ENCODE peak calls at places on chromosomes 5 and 9, in five cellular contexts. O is gastrocnemius medialis, Q is skeletal muscle cell, R is GM12865, X is transverse colon. L is an unnamed sample.

GRCh38 chr9:123645762-123646161 is 284.2 kb downstream of the DENND1A start:
- DNase-seq in R (no peak), O (no peak), X (no peak), Q (no peak), L (no peak)

GRCh38 chr5:58406394-58406793 is 53.5 kb downstream of the PLK2 start:
- DNase-seq in O (no peak), Q (no peak), R (no peak), X (no peak), L (no peak)

GRCh38 chr9:37503736-37504135 is 18.0 kb downstream of the POLR1E start:
- DNase-seq in R (peak; percentile 29), X (peak; percentile 13), O (no peak), Q (no peak), L (no peak)

GRCh38 chr5:154278908-154279307 is 88.4 kb downstream of the GALNT10 start:
- DNase-seq in X (no peak), R (peak; percentile 65), O (no peak), Q (no peak), L (no peak)

GRCh38 chr9:130328349-130328801 is 62.8 kb downstream of the HMCN2 start:
- DNase-seq in R (no peak), X (peak; percentile 56), O (peak; percentile 48), Q (peak; percentile 67), L (no peak)

GRCh38 chr9:34522091-34522887 is 501 bp downstream of the ENHO start:
- DNase-seq in R (no peak), X (no peak), Q (no peak), O (no peak), L (no peak)

GRCh38 chr9:130172858-130173461 is 756 bp downstream of the NCS1 start:
- DNase-seq in R (no peak), O (no peak), Q (no peak), X (no peak), L (peak; percentile 60)

GRCh38 chr9:136808781-136809158 is 1.0 kb downstream of the RABL6 start:
- DNase-seq in O (no peak), Q (no peak), X (no peak), R (no peak), L (no peak)

GRCh38 chr5:154174091-154174490 is 16.4 kb upstream of the GALNT10 start:
- DNase-seq in O (no peak), R (no peak), Q (no peak), X (no peak), L (no peak)

GRCh38 chr5:94218374-94218773 is 400.0 kb downstream of the KIAA0825 start:
- DNase-seq in O (no peak), R (no peak), Q (peak; percentile 35), X (no peak), L (peak; percentile 18)

GRCh38 chr5:61919920-61920319 is 386.1 kb upstream of the KIF2A start:
- DNase-seq in Q (no peak), R (no peak), O (no peak), X (no peak), L (no peak)

GRCh38 chr9:77218612-77219011 is 41.3 kb downstream of the VPS13A start:
- DNase-seq in R (no peak), O (no peak), Q (peak; percentile 64), X (no peak), L (peak; percentile 14)

GRCh38 chr9:880725-881124 is 39.2 kb downstream of the DMRT1 start:
- DNase-seq in X (no peak), O (no peak), R (peak; percentile 65), Q (no peak), L (no peak)

GRCh38 chr9:38160613-38161215 is 91.7 kb upstream of the SHB start:
- DNase-seq in X (peak; percentile 74), R (peak; percentile 81), O (peak; percentile 19), Q (no peak), L (peak; percentile 35)

GRCh38 chr5:84688566-84688965 is 303.9 kb upstream of the EDIL3 start:
- DNase-seq in Q (peak; percentile 72), O (no peak), X (no peak), R (no peak), L (peak; percentile 78)

GRCh38 chr5:60410427-60410826 is 289.5 kb downstream of the DEPDC1B start:
- DNase-seq in X (no peak), R (peak; percentile 2), O (no peak), Q (no peak), L (no peak)

GRCh38 chr9:99140685-99141314 is 35.9 kb downstream of the TGFBR1 start:
- DNase-seq in X (peak; percentile 29), O (peak; percentile 19), Q (no peak), R (peak; percentile 71), L (no peak)

GRCh38 chr9:133225171-133226011 is 16.3 kb upstream of the OBP2B start:
- DNase-seq in Q (no peak), R (no peak), O (no peak), X (no peak), L (no peak)

GRCh38 chr9:113583511-113584470 is 120.3 kb downstream of the RGS3 start:
- DNase-seq in Q (no peak), O (no peak), R (no peak), X (no peak), L (no peak)

GRCh38 chr9:123669355-123669754 is 260.6 kb downstream of the DENND1A start:
- DNase-seq in Q (no peak), R (no peak), O (no peak), X (no peak), L (no peak)

GRCh38 chr9:116404228-116404627 is 250.6 kb downstream of the PAPPA start:
- DNase-seq in X (no peak), Q (no peak), R (no peak), O (no peak), L (no peak)

GRCh38 chr9:116405321-116405720 is 251.7 kb downstream of the PAPPA start:
- DNase-seq in O (no peak), Q (no peak), R (no peak), X (no peak), L (no peak)

GRCh38 chr9:116409124-116409523 is 255.5 kb downstream of the PAPPA start:
- DNase-seq in R (no peak), Q (no peak), O (no peak), X (no peak), L (no peak)

GRCh38 chr9:116403171-116403570 is 249.6 kb downstream of the PAPPA start:
- DNase-seq in Q (no peak), O (no peak), X (no peak), R (no peak), L (no peak)
- H3K4me3 ChIP-seq in Q (no peak overlapping the region), O (no peak overlapping the region), X (no peak overlapping the region), R (no peak overlapping the region), L (no peak overlapping the region)

GRCh38 chr5:141001466-141001853 is 35.2 kb downstream of the PCDHAC2 start:
- DNase-seq in X (no peak), Q (no peak), R (no peak), O (no peak), L (no peak)
- H3K4me3 ChIP-seq in X (no peak overlapping the region), Q (no peak overlapping the region), R (no peak overlapping the region), O (no peak overlapping the region), L (peak overlapping the region; percentile 12)

DNA sequence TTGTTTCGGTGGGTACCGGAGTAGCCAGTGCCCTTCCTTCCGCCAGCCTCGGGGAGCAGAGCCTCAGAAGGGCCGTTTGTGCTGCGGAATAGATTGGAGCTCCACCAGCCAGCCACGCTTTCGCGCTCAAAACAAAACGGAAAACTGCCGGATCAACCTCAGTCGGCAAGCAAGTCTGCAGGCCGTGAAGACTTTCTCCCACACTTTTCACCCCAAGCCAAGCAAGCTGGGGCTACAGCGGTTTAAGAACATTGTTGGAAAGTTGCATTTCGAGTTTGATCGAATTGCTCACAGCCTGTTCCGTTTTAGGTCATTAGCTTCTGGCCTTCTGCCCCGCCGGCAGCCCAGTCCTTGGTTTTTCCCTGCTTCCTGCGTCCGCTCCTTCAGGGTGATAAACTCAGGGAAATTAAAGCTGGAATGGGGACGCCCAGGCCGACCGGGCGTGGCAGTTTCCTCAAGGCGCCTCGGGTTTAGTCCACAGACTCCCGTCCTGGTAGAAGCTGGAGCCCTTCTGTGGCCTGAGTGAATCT is 828 bp upstream of the CCNO start:
- DNase-seq in R (no peak), X (peak; percentile 83), Q (no peak), O (no peak), L (peak; percentile 47)
- H3K4me3 ChIP-seq in R (peak overlapping the region; percentile 57), X (no peak overlapping the region), Q (peak overlapping the region; percentile 52), O (peak overlapping the region; percentile 61), L (peak overlapping the region; percentile 62)

GRCh38 chr5:41511241-41511640 is 840 bp upstream of the PLCXD3 start:
- DNase-seq in O (no peak), Q (no peak), X (no peak), R (no peak), L (no peak)

GRCh38 chr5:41508696-41509398 is 1.6 kb downstream of the PLCXD3 start:
- DNase-seq in Q (no peak), X (no peak), R (no peak), O (no peak), L (no peak)

GRCh38 chr5:41509399-41510175 is 814 bp downstream of the PLCXD3 start:
- DNase-seq in R (no peak), X (no peak), O (no peak), Q (no peak), L (no peak)

GRCh38 chr5:41508186-41508585 is 2.2 kb downstream of the PLCXD3 start:
- DNase-seq in O (no peak), R (no peak), Q (no peak), X (no peak), L (no peak)

DNA sequence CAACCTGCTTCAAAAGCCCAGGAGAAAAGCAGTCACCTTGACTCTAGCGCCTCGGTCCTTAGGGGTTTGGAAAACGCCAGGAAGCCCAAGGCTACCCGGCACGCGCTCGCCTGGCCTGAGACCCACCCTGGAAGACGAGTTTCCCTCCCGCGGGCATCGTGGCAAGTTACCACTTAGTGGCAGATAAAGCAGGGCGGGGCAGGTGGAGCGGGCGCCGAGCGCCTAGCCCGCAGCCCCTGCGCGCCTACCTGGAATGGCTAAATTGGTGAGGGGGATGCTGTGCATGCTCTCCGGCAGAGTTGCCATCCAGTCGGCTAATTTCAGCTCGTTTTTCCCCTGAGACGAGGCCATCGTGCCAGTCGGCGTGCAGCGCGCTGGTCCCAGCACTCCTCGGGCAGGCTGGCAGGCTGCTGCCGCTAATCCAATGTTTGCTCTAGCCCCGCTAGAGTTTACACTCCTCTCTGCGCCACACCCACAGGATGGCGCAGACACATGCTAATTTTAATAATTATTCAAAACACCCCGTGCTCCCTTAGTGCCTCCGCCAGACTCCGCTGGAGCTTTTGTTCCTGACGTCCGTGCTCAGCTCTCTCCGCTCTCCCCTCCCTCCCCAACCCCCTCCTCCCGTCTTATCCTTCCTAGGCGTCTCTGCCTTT is at the start of gene PLCXD3:
- DNase-seq in X (no peak), Q (no peak), O (no peak), R (no peak), L (peak; percentile 14)
- H3K4me3 ChIP-seq in X (no peak within 1 kb of the TSS), Q (peak within 1 kb of the TSS; percentile 29), O (peak within 1 kb of the TSS; percentile 44), R (no peak within 1 kb of the TSS), L (peak within 1 kb of the TSS; percentile 23)

GRCh38 chr9:110672873-110673508 is 4.4 kb downstream of the MUSK start:
- DNase-seq in X (no peak), R (no peak), O (no peak), Q (no peak), L (no peak)

GRCh38 chr9:110671849-110672248 is 3.3 kb downstream of the MUSK start:
- DNase-seq in R (no peak), O (no peak), Q (no peak), X (no peak), L (no peak)

GRCh38 chr9:110668528-110669167 is at the start of gene MUSK:
- DNase-seq in X (no peak), O (no peak), Q (no peak), R (no peak), L (no peak)

GRCh38 chr9:110669439-110669838 is 848 bp downstream of the MUSK start:
- DNase-seq in X (no peak), O (no peak), Q (no peak), R (peak; percentile 45), L (no peak)
- H3K4me3 ChIP-seq in X (no peak overlapping the region), O (peak overlapping the region; percentile 8), Q (peak overlapping the region; percentile 44), R (no peak overlapping the region), L (peak overlapping the region; percentile 20)